ENCODE peak calls at places on chromosomes 4 and X, in four cellular contexts. J is mucosa of descending colon, F is left lung, Q is heart left ventricle. L is an unnamed sample.

GRCh38 chr4:43148481-43148880 is 256.0 kb downstream of the GRXCR1 start:
- DNase-seq in J (no peak), F (no peak), Q (no peak), L (no peak)

GRCh38 chrX:69107231-69107739 is 58.0 kb downstream of the PJA1 start:
- DNase-seq in J (no peak), F (no peak), Q (no peak), L (peak)

GRCh38 chr4:143382539-143382938 is 45.9 kb downstream of the GAB1 start:
- DNase-seq in J (no peak), F (no peak), Q (no peak), L (peak)

GRCh38 chr4:151242305-151242704 is 34.7 kb upstream of the PRSS48 start:
- DNase-seq in J (no peak), F (no peak), Q (no peak), L (no peak)

GRCh38 chr4:43014266-43014665 is 121.8 kb downstream of the GRXCR1 start:
- DNase-seq in J (no peak), F (no peak), Q (no peak), L (no peak)

GRCh38 chr4:48262926-48263325 is 6.7 kb downstream of the TEC start:
- DNase-seq in J (no peak), F (no peak), Q (no peak), L (no peak)

GRCh38 chr4:119130365-119131065 is 5.1 kb upstream of the MYOZ2 start:
- DNase-seq in J (no peak), F (no peak), Q (no peak), L (peak)

GRCh38 chr4:17027495-17027894 is 129.1 kb upstream of the LDB2 start:
- DNase-seq in J (no peak), F (no peak), Q (no peak), L (peak)

GRCh38 chr4:139628184-139629012 is 37.2 kb upstream of the MGST2 start:
- DNase-seq in J (peak), F (no peak), Q (no peak), L (no peak)

GRCh38 chr4:95540227-95540626 is 8.5 kb downstream of the UNC5C start:
- DNase-seq in J (no peak), F (no peak), Q (no peak), L (no peak)

GRCh38 chr4:143714290-143714625 is 13.8 kb upstream of the FREM3 start:
- DNase-seq in J (no peak), F (no peak), Q (no peak), L (no peak)

GRCh38 chr4:80309301-80310004 is 26.1 kb upstream of the CFAP299 start:
- DNase-seq in J (no peak), F (no peak), Q (no peak), L (peak)

GRCh38 chr4:106132045-106132444 is 184.0 kb downstream of the TBCK start:
- DNase-seq in J (no peak), F (no peak), Q (no peak), L (no peak)

GRCh38 chr4:664713-665231 is 9.3 kb downstream of the ATP5ME start:
- DNase-seq in J (no peak), F (peak), Q (peak), L (no peak)

GRCh38 chr4:102169345-102169744 is 175.9 kb downstream of the SLC39A8 start:
- DNase-seq in J (no peak), F (no peak), Q (no peak), L (no peak)

GRCh38 chr4:78568640-78569261 is 17.2 kb downstream of the ANXA3 start:
- DNase-seq in J (no peak), F (no peak), Q (no peak), L (peak)

GRCh38 chr4:169311643-169312365 is 41.0 kb upstream of the SH3RF1 start:
- DNase-seq in J (peak), F (no peak), Q (no peak), L (peak)

GRCh38 chrX:9530848-9531274 is 66.0 kb downstream of the TBL1X start:
- DNase-seq in J (peak), F (peak), Q (peak), L (peak)
- H3K4me3 ChIP-seq in J (no peak), F (no peak), Q (no peak), L (no peak)

GRCh38 chrX:107117993-107118321 is 665 bp downstream of the RBM41 start:
- DNase-seq in J (no peak), F (no peak), Q (no peak), L (peak)

GRCh38 chrX:107123750-107124149 is 5.1 kb upstream of the RBM41 start:
- DNase-seq in J (no peak), F (no peak), Q (no peak), L (no peak)

GRCh38 chrX:107119281-107119680 is 659 bp upstream of the RBM41 start:
- DNase-seq in J (no peak), F (no peak), Q (no peak), L (no peak)

GRCh38 chrX:107118322-107119147 is at the start of gene RBM41:
- DNase-seq in J (peak), F (peak), Q (peak), L (peak)
- TF ChIP-seq CTCF in J (no peak), F (no peak), Q (no peak), L (no peak)

DNA sequence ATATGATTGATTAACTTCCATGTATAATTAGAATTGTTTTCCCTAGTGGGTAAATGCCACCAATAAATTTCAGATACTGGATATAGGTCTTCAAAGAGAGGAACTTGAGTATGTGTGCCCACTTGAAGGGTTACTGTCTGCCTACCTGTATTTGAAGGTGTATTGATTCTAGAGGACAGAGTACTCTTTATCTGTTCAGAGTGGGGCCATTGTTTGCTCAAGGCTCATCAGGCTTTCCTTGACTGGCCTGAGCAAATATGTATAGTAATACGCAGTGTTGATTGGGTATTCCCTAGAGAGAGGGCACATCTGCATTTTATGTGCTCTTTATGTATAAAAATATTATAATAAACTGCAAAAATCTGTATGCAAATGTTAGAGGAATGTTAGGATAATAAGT is 23.7 kb downstream of the RP2 start:
- DNase-seq in J (no peak), F (no peak), Q (no peak), L (no peak)
- H3K4me3 ChIP-seq in J (no peak), F (no peak), Q (no peak), L (no peak)

GRCh38 chrX:17860811-17861495 is at the start of gene RAI2:
- DNase-seq in J (peak), F (peak), Q (peak), L (no peak)
- TF ChIP-seq CTCF in J (no peak), F (no peak), Q (no peak), L (no peak)

GRCh38 chr4:187464561-187464960 is 531.0 kb upstream of the ZFP42 start:
- DNase-seq in J (no peak), F (no peak), Q (no peak), L (no peak)

DNA sequence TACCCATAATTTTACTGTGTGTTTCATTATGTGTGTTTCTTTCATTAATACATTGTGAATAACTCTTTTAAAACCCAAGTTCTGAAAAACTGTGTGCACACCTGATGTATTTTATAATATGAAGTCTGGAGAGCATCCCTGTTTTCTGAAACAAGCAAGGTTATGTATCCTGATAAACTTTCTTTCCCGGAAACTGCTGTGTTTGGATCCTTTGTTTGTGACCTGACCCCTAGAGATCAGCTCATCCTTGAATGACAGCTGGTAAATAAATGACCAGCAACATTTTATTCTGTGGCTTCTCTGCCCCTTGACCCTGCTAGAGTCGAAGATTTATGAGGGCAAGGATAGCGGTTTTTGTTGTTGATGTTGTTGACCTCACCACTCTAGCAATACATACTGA is 535.6 kb upstream of the ZFP42 start:
- DNase-seq in J (no peak), F (no peak), Q (no peak), L (no peak)
- H3K4me3 ChIP-seq in J (no peak), F (no peak), Q (no peak), L (no peak)

GRCh38 chrX:56786889-56787733 is 58.1 kb downstream of the NBDY start:
- DNase-seq in J (no peak), F (no peak), Q (no peak), L (no peak)

GRCh38 chrX:56789518-56790070 is 60.6 kb downstream of the NBDY start:
- DNase-seq in J (no peak), F (no peak), Q (no peak), L (no peak)

GRCh38 chrX:56787734-56788152 is 58.7 kb downstream of the NBDY start:
- DNase-seq in J (no peak), F (no peak), Q (no peak), L (no peak)

GRCh38 chrX:56788229-56788628 is 59.2 kb downstream of the NBDY start:
- DNase-seq in J (no peak), F (no peak), Q (no peak), L (no peak)

GRCh38 chrX:56788717-56789122 is 59.7 kb downstream of the NBDY start:
- DNase-seq in J (no peak), F (no peak), Q (no peak), L (no peak)
- TF ChIP-seq CTCF in J (no peak), F (no peak), Q (no peak), L (no peak)

L was measured in fibroblast of villous mesenchyme.